ENCODE peak calls at places on chromosomes 1 and 21, in ten cellular contexts. One of them, this sample, is unnamed.

GRCh38 chr21:37655601-37656300 is 260.5 kb downstream of the KCNJ6 start:
- DNase-seq in PC-3: no peak
- DNase-seq in sigmoid colon: no peak
- DNase-seq in heart left ventricle: no peak
- DNase-seq in adrenal gland: no peak
- DNase-seq in stomach: no peak
- DNase-seq in astrocyte of the spinal cord: no peak
- DNase-seq in GM12865: no peak
- DNase-seq in cardiac fibroblast: no peak
- DNase-seq in hepatocyte: no peak
- DNase-seq in this sample: no peak

GRCh38 chr21:37450385-37451044 is 83.9 kb downstream of the DYRK1A start:
- DNase-seq in PC-3: peak; percentile 70
- DNase-seq in stomach: no peak
- DNase-seq in adrenal gland: no peak
- DNase-seq in heart left ventricle: no peak
- DNase-seq in cardiac fibroblast: peak; percentile 56
- DNase-seq in GM12865: no peak
- DNase-seq in astrocyte of the spinal cord: peak; percentile 32
- DNase-seq in sigmoid colon: no peak
- DNase-seq in hepatocyte: no peak
- DNase-seq in this sample: no peak

GRCh38 chr1:6545276-6545934 is 8.9 kb downstream of the NOL9 start:
- DNase-seq in astrocyte of the spinal cord: peak; percentile 91
- DNase-seq in adrenal gland: no peak
- DNase-seq in sigmoid colon: no peak
- DNase-seq in PC-3: peak; percentile 26
- DNase-seq in cardiac fibroblast: peak; percentile 48
- DNase-seq in heart left ventricle: no peak
- DNase-seq in stomach: no peak
- DNase-seq in hepatocyte: no peak
- DNase-seq in GM12865: no peak
- DNase-seq in this sample: no peak

GRCh38 chr1:67530071-67530470 is 99.9 kb upstream of the SERBP1 start:
- DNase-seq in adrenal gland: no peak
- DNase-seq in hepatocyte: no peak
- DNase-seq in heart left ventricle: no peak
- DNase-seq in stomach: no peak
- DNase-seq in sigmoid colon: no peak
- DNase-seq in PC-3: no peak
- DNase-seq in GM12865: no peak
- DNase-seq in cardiac fibroblast: no peak
- DNase-seq in astrocyte of the spinal cord: no peak
- DNase-seq in this sample: no peak

GRCh38 chr1:114345930-114346479 is 165.0 kb downstream of the TRIM33 start:
- DNase-seq in cardiac fibroblast: peak; percentile 9
- DNase-seq in heart left ventricle: peak; percentile 42
- DNase-seq in PC-3: no peak
- DNase-seq in GM12865: no peak
- DNase-seq in hepatocyte: peak; percentile 40
- DNase-seq in stomach: no peak
- DNase-seq in astrocyte of the spinal cord: peak; percentile 21
- DNase-seq in adrenal gland: peak; percentile 62
- DNase-seq in sigmoid colon: peak; percentile 71
- DNase-seq in this sample: no peak

GRCh38 chr1:55067022-55067781 is 27.9 kb downstream of the PCSK9 start:
- DNase-seq in hepatocyte: no peak
- DNase-seq in GM12865: no peak
- DNase-seq in heart left ventricle: peak; percentile 79
- DNase-seq in stomach: no peak
- DNase-seq in astrocyte of the spinal cord: no peak
- DNase-seq in adrenal gland: no peak
- DNase-seq in sigmoid colon: no peak
- DNase-seq in PC-3: no peak
- DNase-seq in cardiac fibroblast: no peak
- DNase-seq in this sample: no peak

GRCh38 chr1:202213361-202214088 is 19.9 kb downstream of the LGR6 start:
- DNase-seq in astrocyte of the spinal cord: no peak
- DNase-seq in hepatocyte: no peak
- DNase-seq in cardiac fibroblast: no peak
- DNase-seq in sigmoid colon: no peak
- DNase-seq in adrenal gland: no peak
- DNase-seq in GM12865: no peak
- DNase-seq in PC-3: peak; percentile 42
- DNase-seq in stomach: no peak
- DNase-seq in heart left ventricle: no peak
- DNase-seq in this sample: no peak

GRCh38 chr1:87684194-87684593 is 355.5 kb downstream of the LMO4 start:
- DNase-seq in GM12865: no peak
- DNase-seq in cardiac fibroblast: peak; percentile 57
- DNase-seq in adrenal gland: peak; percentile 49
- DNase-seq in hepatocyte: peak; percentile 32
- DNase-seq in astrocyte of the spinal cord: peak; percentile 63
- DNase-seq in PC-3: no peak
- DNase-seq in stomach: peak; percentile 29
- DNase-seq in sigmoid colon: no peak
- DNase-seq in heart left ventricle: peak; percentile 26
- DNase-seq in this sample: no peak

GRCh38 chr1:223180803-223181321 is 37.8 kb upstream of the TLR5 start:
- DNase-seq in sigmoid colon: no peak
- DNase-seq in heart left ventricle: no peak
- DNase-seq in cardiac fibroblast: no peak
- DNase-seq in hepatocyte: no peak
- DNase-seq in GM12865: peak; percentile 14
- DNase-seq in astrocyte of the spinal cord: peak; percentile 8
- DNase-seq in adrenal gland: no peak
- DNase-seq in stomach: no peak
- DNase-seq in PC-3: no peak
- DNase-seq in this sample: no peak

GRCh38 chr1:39646232-39647081 is 7.0 kb upstream of the HEYL start:
- DNase-seq in PC-3: no peak
- DNase-seq in astrocyte of the spinal cord: peak; percentile 45
- DNase-seq in cardiac fibroblast: peak; percentile 79
- DNase-seq in sigmoid colon: peak; percentile 92
- DNase-seq in heart left ventricle: peak; percentile 92
- DNase-seq in adrenal gland: peak; percentile 82
- DNase-seq in GM12865: peak; percentile 24
- DNase-seq in stomach: no peak
- DNase-seq in hepatocyte: peak; percentile 76
- DNase-seq in this sample: no peak

GRCh38 chr1:30756545-30757195 is 904 bp downstream of the LAPTM5 start:
- DNase-seq in cardiac fibroblast: peak; percentile 83
- DNase-seq in hepatocyte: no peak
- DNase-seq in heart left ventricle: peak; percentile 57
- DNase-seq in adrenal gland: peak; percentile 83
- DNase-seq in GM12865: peak; percentile 76
- DNase-seq in PC-3: peak; percentile 85
- DNase-seq in sigmoid colon: peak; percentile 84
- DNase-seq in astrocyte of the spinal cord: peak; percentile 90
- DNase-seq in stomach: peak; percentile 58
- DNase-seq in this sample: peak; percentile 77
- H3K4me3 ChIP-seq in cardiac fibroblast: no peak overlapping the region
- H3K4me3 ChIP-seq in hepatocyte: no peak overlapping the region
- H3K4me3 ChIP-seq in heart left ventricle: peak overlapping the region; percentile 52
- H3K4me3 ChIP-seq in adrenal gland: no peak overlapping the region
- H3K4me3 ChIP-seq in GM12865: peak overlapping the region; percentile 88
- H3K4me3 ChIP-seq in PC-3: no peak overlapping the region
- H3K4me3 ChIP-seq in sigmoid colon: peak overlapping the region; percentile 34
- H3K4me3 ChIP-seq in astrocyte of the spinal cord: no peak overlapping the region
- H3K4me3 ChIP-seq in stomach: peak overlapping the region; percentile 23
- H3K4me3 ChIP-seq in this sample: peak overlapping the region; percentile 99

DNA sequence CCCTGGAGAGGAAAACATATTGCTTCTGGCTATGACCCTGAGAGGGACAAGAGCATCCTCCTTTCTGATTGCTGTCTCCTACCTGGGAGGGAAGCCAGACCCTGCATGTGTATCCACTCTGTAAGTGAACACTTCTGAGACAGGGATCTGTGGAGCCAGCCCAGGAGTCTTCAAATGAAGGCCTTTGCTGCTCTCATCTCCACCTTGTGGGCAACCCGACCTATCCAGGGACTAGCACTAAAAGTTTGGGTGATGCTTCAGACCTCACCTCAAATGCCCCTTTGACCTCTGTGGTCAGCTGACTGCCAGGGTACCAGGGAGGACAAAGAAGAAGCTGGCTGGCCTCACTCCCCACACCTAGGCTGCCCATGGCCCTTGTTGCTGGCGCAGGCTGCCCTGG is 64.7 kb downstream of the KCND3 start:
- DNase-seq in GM12865: no peak
- DNase-seq in stomach: no peak
- DNase-seq in hepatocyte: no peak
- DNase-seq in sigmoid colon: peak; percentile 43
- DNase-seq in adrenal gland: no peak
- DNase-seq in cardiac fibroblast: no peak
- DNase-seq in PC-3: no peak
- DNase-seq in heart left ventricle: no peak
- DNase-seq in astrocyte of the spinal cord: no peak
- DNase-seq in this sample: no peak
- TF ChIP-seq CTCF in GM12865: no peak
- TF ChIP-seq CTCF in stomach: no peak
- TF ChIP-seq CTCF in hepatocyte: no peak
- TF ChIP-seq CTCF in sigmoid colon: no peak
- TF ChIP-seq CTCF in adrenal gland: no peak
- TF ChIP-seq CTCF in cardiac fibroblast: no peak
- TF ChIP-seq CTCF in PC-3: no peak
- TF ChIP-seq CTCF in heart left ventricle: no peak
- TF ChIP-seq CTCF in astrocyte of the spinal cord: no peak
- TF ChIP-seq CTCF in this sample: no peak

GRCh38 chr1:89809556-89809955 is 11.3 kb upstream of the LRRC8D start:
- DNase-seq in GM12865: no peak
- DNase-seq in adrenal gland: no peak
- DNase-seq in PC-3: no peak
- DNase-seq in stomach: no peak
- DNase-seq in sigmoid colon: no peak
- DNase-seq in cardiac fibroblast: no peak
- DNase-seq in astrocyte of the spinal cord: peak; percentile 41
- DNase-seq in hepatocyte: no peak
- DNase-seq in heart left ventricle: no peak
- DNase-seq in this sample: no peak

GRCh38 chr1:89810880-89811279 is 10.0 kb upstream of the LRRC8D start:
- DNase-seq in stomach: no peak
- DNase-seq in cardiac fibroblast: no peak
- DNase-seq in PC-3: no peak
- DNase-seq in heart left ventricle: no peak
- DNase-seq in GM12865: no peak
- DNase-seq in adrenal gland: no peak
- DNase-seq in hepatocyte: no peak
- DNase-seq in astrocyte of the spinal cord: no peak
- DNase-seq in sigmoid colon: no peak
- DNase-seq in this sample: no peak

GRCh38 chr1:89808429-89809117 is 12.3 kb upstream of the LRRC8D start:
- DNase-seq in cardiac fibroblast: peak; percentile 42
- DNase-seq in GM12865: no peak
- DNase-seq in sigmoid colon: no peak
- DNase-seq in adrenal gland: no peak
- DNase-seq in stomach: no peak
- DNase-seq in hepatocyte: peak; percentile 13
- DNase-seq in heart left ventricle: no peak
- DNase-seq in astrocyte of the spinal cord: peak; percentile 33
- DNase-seq in PC-3: peak; percentile 85
- DNase-seq in this sample: no peak

GRCh38 chr1:89812992-89813391 is 7.8 kb upstream of the LRRC8D start:
- DNase-seq in heart left ventricle: no peak
- DNase-seq in astrocyte of the spinal cord: no peak
- DNase-seq in PC-3: no peak
- DNase-seq in cardiac fibroblast: no peak
- DNase-seq in hepatocyte: peak; percentile 52
- DNase-seq in sigmoid colon: peak; percentile 84
- DNase-seq in stomach: no peak
- DNase-seq in GM12865: no peak
- DNase-seq in adrenal gland: no peak
- DNase-seq in this sample: no peak

DNA sequence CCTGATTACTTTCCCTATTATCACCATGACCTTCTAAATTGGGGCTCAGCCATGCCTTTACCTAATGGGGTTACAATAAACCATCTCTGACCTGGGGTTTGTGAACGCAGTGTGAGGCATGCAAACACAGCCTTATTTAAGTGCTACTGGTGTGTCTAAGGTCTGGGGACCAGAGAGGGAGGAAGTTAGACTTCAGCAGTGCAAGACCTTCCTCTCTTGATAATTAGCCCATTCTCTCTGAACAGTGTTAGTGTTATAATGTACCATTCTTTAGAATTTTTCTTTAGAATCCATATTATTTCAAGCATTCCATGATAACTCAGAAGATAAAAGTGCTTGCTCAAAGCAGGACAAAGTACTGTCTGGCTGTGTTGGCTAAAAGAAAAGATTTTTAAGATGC is 10.5 kb upstream of the LRRC8D start:
- DNase-seq in GM12865: no peak
- DNase-seq in sigmoid colon: no peak
- DNase-seq in stomach: no peak
- DNase-seq in cardiac fibroblast: no peak
- DNase-seq in hepatocyte: no peak
- DNase-seq in PC-3: no peak
- DNase-seq in astrocyte of the spinal cord: no peak
- DNase-seq in adrenal gland: no peak
- DNase-seq in heart left ventricle: no peak
- DNase-seq in this sample: no peak
- H3K4me3 ChIP-seq in GM12865: no peak overlapping the region
- H3K4me3 ChIP-seq in sigmoid colon: no peak overlapping the region
- H3K4me3 ChIP-seq in stomach: no peak overlapping the region
- H3K4me3 ChIP-seq in cardiac fibroblast: no peak overlapping the region
- H3K4me3 ChIP-seq in hepatocyte: no peak overlapping the region
- H3K4me3 ChIP-seq in PC-3: no peak overlapping the region
- H3K4me3 ChIP-seq in astrocyte of the spinal cord: no peak overlapping the region
- H3K4me3 ChIP-seq in adrenal gland: no peak overlapping the region
- H3K4me3 ChIP-seq in heart left ventricle: no peak overlapping the region
- H3K4me3 ChIP-seq in this sample: no peak overlapping the region

GRCh38 chr1:245436407-245436806 is 281.6 kb downstream of the KIF26B start:
- DNase-seq in PC-3: no peak
- DNase-seq in astrocyte of the spinal cord: no peak
- DNase-seq in heart left ventricle: no peak
- DNase-seq in sigmoid colon: no peak
- DNase-seq in GM12865: no peak
- DNase-seq in cardiac fibroblast: no peak
- DNase-seq in stomach: no peak
- DNase-seq in adrenal gland: no peak
- DNase-seq in hepatocyte: no peak
- DNase-seq in this sample: no peak

GRCh38 chr1:245431706-245432105 is 276.9 kb downstream of the KIF26B start:
- DNase-seq in stomach: no peak
- DNase-seq in cardiac fibroblast: no peak
- DNase-seq in GM12865: no peak
- DNase-seq in PC-3: no peak
- DNase-seq in hepatocyte: no peak
- DNase-seq in astrocyte of the spinal cord: no peak
- DNase-seq in sigmoid colon: no peak
- DNase-seq in heart left ventricle: no peak
- DNase-seq in adrenal gland: no peak
- DNase-seq in this sample: no peak

GRCh38 chr1:245437401-245437800 is 282.6 kb downstream of the KIF26B start:
- DNase-seq in astrocyte of the spinal cord: no peak
- DNase-seq in adrenal gland: no peak
- DNase-seq in cardiac fibroblast: no peak
- DNase-seq in stomach: no peak
- DNase-seq in heart left ventricle: no peak
- DNase-seq in sigmoid colon: no peak
- DNase-seq in GM12865: no peak
- DNase-seq in PC-3: no peak
- DNase-seq in hepatocyte: no peak
- DNase-seq in this sample: no peak

GRCh38 chr1:245432221-245432620 is 277.4 kb downstream of the KIF26B start:
- DNase-seq in PC-3: no peak
- DNase-seq in astrocyte of the spinal cord: no peak
- DNase-seq in cardiac fibroblast: no peak
- DNase-seq in heart left ventricle: no peak
- DNase-seq in hepatocyte: no peak
- DNase-seq in GM12865: no peak
- DNase-seq in stomach: no peak
- DNase-seq in sigmoid colon: no peak
- DNase-seq in adrenal gland: no peak
- DNase-seq in this sample: no peak

GRCh38 chr1:245434285-245434684 is 279.5 kb downstream of the KIF26B start:
- DNase-seq in heart left ventricle: no peak
- DNase-seq in GM12865: no peak
- DNase-seq in PC-3: no peak
- DNase-seq in hepatocyte: no peak
- DNase-seq in adrenal gland: no peak
- DNase-seq in stomach: no peak
- DNase-seq in sigmoid colon: no peak
- DNase-seq in astrocyte of the spinal cord: no peak
- DNase-seq in cardiac fibroblast: no peak
- DNase-seq in this sample: no peak
- TF ChIP-seq CTCF in heart left ventricle: no peak
- TF ChIP-seq CTCF in GM12865: no peak
- TF ChIP-seq CTCF in PC-3: peak; percentile 11
- TF ChIP-seq CTCF in hepatocyte: no peak
- TF ChIP-seq CTCF in adrenal gland: no peak
- TF ChIP-seq CTCF in stomach: no peak
- TF ChIP-seq CTCF in sigmoid colon: no peak
- TF ChIP-seq CTCF in astrocyte of the spinal cord: no peak
- TF ChIP-seq CTCF in cardiac fibroblast: peak; percentile 19
- TF ChIP-seq CTCF in this sample: no peak

This sample was measured in GM06990.